ENCODE peak calls at places on chromosomes 1 and 21, in four cellular contexts. One of them, this sample, is unnamed.

GRCh38 chr1:211938473-211939080 is 96.8 kb downstream of the INTS7 start:
- DNase-seq in fibroblast of pulmonary artery: peak
- DNase-seq in Calu3: no peak
- DNase-seq in WTC11: no peak
- DNase-seq in this sample: no peak

GRCh38 chr1:214367841-214368240 is 86.9 kb downstream of the SMYD2 start:
- DNase-seq in WTC11: no peak
- DNase-seq in Calu3: no peak
- DNase-seq in fibroblast of pulmonary artery: no peak
- DNase-seq in this sample: no peak

GRCh38 chr1:95216292-95216990 is 17.6 kb upstream of the RWDD3 start:
- DNase-seq in Calu3: no peak
- DNase-seq in fibroblast of pulmonary artery: no peak
- DNase-seq in WTC11: no peak
- DNase-seq in this sample: no peak

GRCh38 chr1:185825556-185825955 is 91.4 kb downstream of the HMCN1 start:
- DNase-seq in fibroblast of pulmonary artery: peak
- DNase-seq in Calu3: no peak
- DNase-seq in WTC11: no peak
- DNase-seq in this sample: no peak

GRCh38 chr21:41560701-41561158 is 52.8 kb upstream of the TMPRSS2 start:
- DNase-seq in WTC11: no peak
- DNase-seq in fibroblast of pulmonary artery: no peak
- DNase-seq in Calu3: no peak
- DNase-seq in this sample: no peak

GRCh38 chr1:231738554-231738953 is 112.0 kb downstream of the DISC1 start:
- DNase-seq in WTC11: no peak
- DNase-seq in Calu3: no peak
- DNase-seq in fibroblast of pulmonary artery: no peak
- DNase-seq in this sample: no peak

GRCh38 chr1:96388421-96389310 is 332.9 kb upstream of the PTBP2 start:
- DNase-seq in fibroblast of pulmonary artery: peak
- DNase-seq in WTC11: no peak
- DNase-seq in Calu3: no peak
- DNase-seq in this sample: no peak

GRCh38 chr21:36113647-36114428 is 21.0 kb upstream of the CBR3 start:
- DNase-seq in fibroblast of pulmonary artery: no peak
- DNase-seq in WTC11: no peak
- DNase-seq in Calu3: peak
- DNase-seq in this sample: no peak

GRCh38 chr21:41228006-41228370 is 60.0 kb downstream of the BACE2 start:
- DNase-seq in fibroblast of pulmonary artery: no peak
- DNase-seq in Calu3: peak
- DNase-seq in WTC11: no peak
- DNase-seq in this sample: no peak

GRCh38 chr1:36771222-36771621 is 263.1 kb downstream of the GRIK3 start:
- DNase-seq in fibroblast of pulmonary artery: no peak
- DNase-seq in WTC11: peak
- DNase-seq in Calu3: no peak
- DNase-seq in this sample: no peak

GRCh38 chr1:31624354-31625179 is 7.1 kb downstream of the HCRTR1 start:
- DNase-seq in Calu3: no peak
- DNase-seq in fibroblast of pulmonary artery: no peak
- DNase-seq in WTC11: no peak
- DNase-seq in this sample: peak

GRCh38 chr21:31107871-31108270 is 69.6 kb upstream of the KRTAP19-8 start:
- DNase-seq in WTC11: no peak
- DNase-seq in Calu3: no peak
- DNase-seq in fibroblast of pulmonary artery: no peak
- DNase-seq in this sample: no peak

GRCh38 chr21:31111093-31111492 is 72.8 kb upstream of the KRTAP19-8 start:
- DNase-seq in WTC11: no peak
- DNase-seq in fibroblast of pulmonary artery: no peak
- DNase-seq in Calu3: no peak
- DNase-seq in this sample: no peak

GRCh38 chr21:31107151-31107785 is 69.0 kb upstream of the KRTAP19-8 start:
- DNase-seq in fibroblast of pulmonary artery: no peak
- DNase-seq in Calu3: no peak
- DNase-seq in WTC11: no peak
- DNase-seq in this sample: no peak

GRCh38 chr21:31110430-31110829 is 72.2 kb upstream of the KRTAP19-8 start:
- DNase-seq in WTC11: no peak
- DNase-seq in Calu3: no peak
- DNase-seq in fibroblast of pulmonary artery: no peak
- DNase-seq in this sample: no peak

GRCh38 chr21:31108969-31109368 is 70.7 kb upstream of the KRTAP19-8 start:
- DNase-seq in WTC11: no peak
- DNase-seq in fibroblast of pulmonary artery: peak
- DNase-seq in Calu3: no peak
- DNase-seq in this sample: no peak
- TF ChIP-seq CTCF in WTC11: no peak
- TF ChIP-seq CTCF in fibroblast of pulmonary artery: peak
- TF ChIP-seq CTCF in Calu3: no peak
- TF ChIP-seq CTCF in this sample: no peak

GRCh38 chr1:14571810-14572767 is 26.4 kb upstream of the KAZN start:
- DNase-seq in fibroblast of pulmonary artery: peak
- DNase-seq in Calu3: no peak
- DNase-seq in WTC11: peak
- DNase-seq in this sample: peak
- TF ChIP-seq CTCF in fibroblast of pulmonary artery: peak
- TF ChIP-seq CTCF in Calu3: no peak
- TF ChIP-seq CTCF in WTC11: peak
- TF ChIP-seq CTCF in this sample: peak

GRCh38 chr1:163874070-163874469 is 552.3 kb downstream of the NUF2 start:
- DNase-seq in fibroblast of pulmonary artery: no peak
- DNase-seq in WTC11: peak
- DNase-seq in Calu3: no peak
- DNase-seq in this sample: no peak
- TF ChIP-seq CTCF in fibroblast of pulmonary artery: peak
- TF ChIP-seq CTCF in WTC11: peak
- TF ChIP-seq CTCF in Calu3: no peak
- TF ChIP-seq CTCF in this sample: no peak

GRCh38 chr1:229217716-229218115 is 53.2 kb upstream of the RAB4A start:
- DNase-seq in WTC11: no peak
- DNase-seq in fibroblast of pulmonary artery: no peak
- DNase-seq in Calu3: peak
- DNase-seq in this sample: no peak
- TF ChIP-seq CTCF in WTC11: no peak
- TF ChIP-seq CTCF in fibroblast of pulmonary artery: no peak
- TF ChIP-seq CTCF in Calu3: no peak
- TF ChIP-seq CTCF in this sample: no peak

DNA sequence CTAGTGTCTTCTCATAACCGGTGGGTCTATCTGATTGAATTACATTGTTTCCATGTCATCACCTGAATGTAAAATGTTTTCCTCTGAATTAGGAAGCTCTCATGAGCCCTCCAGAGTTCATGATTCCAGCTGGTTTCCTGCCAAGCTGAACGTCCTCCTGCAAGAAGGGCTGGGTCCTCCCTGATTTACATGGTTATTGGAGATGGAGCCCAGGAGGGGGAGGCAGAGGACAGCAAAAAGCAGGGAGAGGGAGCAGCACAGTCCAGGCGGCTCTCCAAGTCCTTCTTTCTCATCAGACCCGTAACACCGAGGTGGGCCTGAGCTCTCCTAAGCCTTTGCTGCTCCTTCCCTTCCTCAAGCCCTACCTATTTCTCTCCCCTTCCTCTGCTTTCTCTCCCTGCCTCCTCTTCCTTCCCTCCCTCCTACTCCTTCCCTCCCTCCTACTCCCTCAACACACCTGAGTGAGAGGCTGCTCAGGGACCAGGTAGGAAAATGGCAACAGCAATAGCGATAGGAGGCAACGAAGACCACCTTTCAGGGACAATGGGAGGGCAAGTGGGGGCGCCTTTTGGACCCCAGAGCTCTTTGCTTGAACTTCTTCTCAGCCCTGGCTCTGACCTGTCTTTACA is 265.9 kb downstream of the PRDM2 start:
- DNase-seq in fibroblast of pulmonary artery: peak
- DNase-seq in WTC11: peak
- DNase-seq in Calu3: peak
- DNase-seq in this sample: peak
- TF ChIP-seq CTCF in fibroblast of pulmonary artery: peak
- TF ChIP-seq CTCF in WTC11: peak
- TF ChIP-seq CTCF in Calu3: no peak
- TF ChIP-seq CTCF in this sample: no peak

DNA sequence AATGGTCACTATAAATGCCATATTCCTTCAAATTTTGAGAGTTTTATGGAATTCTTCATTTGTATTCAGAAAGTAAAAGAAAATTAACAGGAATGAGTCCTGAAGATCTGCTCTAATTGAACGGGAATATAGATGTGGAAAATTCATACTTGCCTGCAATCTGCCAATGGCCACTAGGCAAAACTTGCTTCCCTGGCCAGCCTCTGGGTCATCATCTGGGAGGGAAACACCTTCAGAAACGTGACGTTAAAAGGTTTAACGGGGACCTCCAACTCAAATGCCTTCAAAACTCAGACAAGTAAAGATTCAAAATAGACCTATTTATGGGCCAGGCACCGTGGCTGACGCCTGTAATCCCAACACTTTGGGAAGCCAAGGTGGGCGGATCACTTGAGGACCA is 21.7 kb upstream of the CTSK start:
- DNase-seq in WTC11: no peak
- DNase-seq in Calu3: no peak
- DNase-seq in fibroblast of pulmonary artery: no peak
- DNase-seq in this sample: no peak
- TF ChIP-seq CTCF in WTC11: no peak
- TF ChIP-seq CTCF in Calu3: peak
- TF ChIP-seq CTCF in fibroblast of pulmonary artery: peak
- TF ChIP-seq CTCF in this sample: no peak

GRCh38 chr1:205668951-205669340 is 11.4 kb downstream of the SLC45A3 start:
- DNase-seq in fibroblast of pulmonary artery: no peak
- DNase-seq in WTC11: no peak
- DNase-seq in Calu3: no peak
- DNase-seq in this sample: peak
- TF ChIP-seq CTCF in fibroblast of pulmonary artery: no peak
- TF ChIP-seq CTCF in WTC11: no peak
- TF ChIP-seq CTCF in Calu3: no peak
- TF ChIP-seq CTCF in this sample: peak

GRCh38 chr21:39118061-39118460 is 65.2 kb downstream of the PSMG1 start:
- DNase-seq in WTC11: no peak
- DNase-seq in fibroblast of pulmonary artery: no peak
- DNase-seq in Calu3: no peak
- DNase-seq in this sample: no peak
- TF ChIP-seq CTCF in WTC11: no peak
- TF ChIP-seq CTCF in fibroblast of pulmonary artery: no peak
- TF ChIP-seq CTCF in Calu3: no peak
- TF ChIP-seq CTCF in this sample: no peak

GRCh38 chr1:166875734-166876539 is at the start of gene TADA1:
- DNase-seq in Calu3: peak
- DNase-seq in fibroblast of pulmonary artery: peak
- DNase-seq in WTC11: peak
- DNase-seq in this sample: peak
- TF ChIP-seq CTCF in Calu3: no peak
- TF ChIP-seq CTCF in fibroblast of pulmonary artery: no peak
- TF ChIP-seq CTCF in WTC11: no peak
- TF ChIP-seq CTCF in this sample: peak

DNA sequence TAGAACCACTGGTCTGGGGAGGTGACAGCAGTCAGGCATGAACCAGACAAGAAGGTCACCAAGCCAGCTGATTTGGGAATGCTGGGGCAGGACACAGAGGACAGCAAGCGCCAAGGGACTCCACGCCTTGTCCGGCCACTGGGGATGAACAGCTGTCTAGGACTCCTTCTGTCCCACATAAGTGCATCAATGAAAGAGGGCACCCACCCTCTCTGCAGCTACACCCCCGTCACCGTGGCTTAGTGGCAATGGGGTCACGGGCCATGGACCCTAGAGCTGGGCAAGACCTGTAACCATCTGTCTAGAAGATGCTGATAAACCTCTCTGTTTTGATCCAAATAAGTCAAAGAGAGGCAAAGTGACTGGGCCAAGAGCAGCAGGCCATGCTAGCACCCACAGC is 16.8 kb downstream of the UBE2G2 start:
- DNase-seq in fibroblast of pulmonary artery: no peak
- DNase-seq in WTC11: no peak
- DNase-seq in Calu3: no peak
- DNase-seq in this sample: no peak
- TF ChIP-seq CTCF in fibroblast of pulmonary artery: no peak
- TF ChIP-seq CTCF in WTC11: no peak
- TF ChIP-seq CTCF in Calu3: no peak
- TF ChIP-seq CTCF in this sample: no peak